ENCODE peak calls at places on chromosomes 3 and 15, in eight cellular contexts. H, Q, N, T, Y, F, L and E are unnamed samples.

GRCh38 chr3:14876942-14877341 is 58.2 kb downstream of the FGD5 start:
- DNase-seq in T (peak; percentile 6), Q (no peak), L (no peak), Y (no peak), F (no peak), N (peak; percentile 5), H (peak; percentile 55), E (peak; percentile 0)

GRCh38 chr3:50339485-50340196 is 995 bp downstream of the RASSF1 start:
- DNase-seq in F (no peak), Q (peak; percentile 42), Y (no peak), N (no peak), T (no peak), L (no peak), H (no peak), E (no peak)

GRCh38 chr15:101183226-101183925 is 68.5 kb downstream of the CHSY1 start:
- DNase-seq in H (no peak), Q (no peak), T (no peak), L (no peak), N (no peak), F (no peak), Y (no peak), E (no peak)

GRCh38 chr15:58352026-58352929 is 79.5 kb upstream of the LIPC start:
- DNase-seq in N (no peak), T (no peak), F (no peak), L (no peak), Q (no peak), Y (no peak), H (no peak), E (no peak)

GRCh38 chr3:52784021-52784621 is 6.7 kb downstream of the ITIH1 start:
- DNase-seq in Q (peak; percentile 8), T (no peak), H (no peak), N (no peak), F (no peak), Y (no peak), L (no peak), E (no peak)

GRCh38 chr3:129577356-129577755 is 29.1 kb downstream of the PLXND1 start:
- DNase-seq in F (no peak), Y (no peak), N (no peak), H (no peak), Q (no peak), T (no peak), L (no peak), E (no peak)

GRCh38 chr3:82054849-82055248 is 293.4 kb upstream of the GBE1 start:
- DNase-seq in L (no peak), F (no peak), N (no peak), H (no peak), Q (no peak), T (peak; percentile 9), Y (no peak), E (no peak)

GRCh38 chr3:38039899-38040261 is 872 bp downstream of the DLEC1 start:
- DNase-seq in Q (peak; percentile 52), Y (no peak), H (peak; percentile 58), L (no peak), F (peak; percentile 64), T (peak; percentile 25), N (no peak), E (no peak)

GRCh38 chr15:73876779-73877178 is 3.4 kb downstream of the TBC1D21 start:
- DNase-seq in Y (no peak), Q (no peak), N (no peak), L (no peak), T (no peak), H (no peak), F (no peak), E (no peak)

GRCh38 chr3:35296533-35296932 is 342.8 kb upstream of the ARPP21 start:
- DNase-seq in T (peak; percentile 1), L (no peak), Q (no peak), H (no peak), F (no peak), Y (no peak), N (no peak), E (no peak)

GRCh38 chr3:120160050-120160449 is 65.8 kb upstream of the GSK3B start:
- DNase-seq in L (peak; percentile 100), Q (no peak), F (no peak), Y (peak; percentile 93), T (peak; percentile 94), N (peak; percentile 93), H (peak; percentile 76), E (peak; percentile 85)

GRCh38 chr3:171982829-171983228 is 56.5 kb upstream of the FNDC3B start:
- DNase-seq in N (no peak), H (no peak), F (no peak), Y (peak; percentile 36), Q (no peak), T (peak; percentile 52), L (peak; percentile 93), E (no peak)

GRCh38 chr15:78018445-78018844 is 59.1 kb downstream of the TBC1D2B start:
- DNase-seq in Q (no peak), F (no peak), Y (no peak), L (no peak), T (no peak), H (no peak), N (no peak), E (no peak)

GRCh38 chr3:150372320-150373118 is 35.6 kb upstream of the TSC22D2 start:
- DNase-seq in H (no peak), N (no peak), F (peak; percentile 14), L (no peak), T (no peak), Y (no peak), Q (no peak), E (no peak)

GRCh38 chr15:65054333-65055200 is 9.4 kb downstream of the SLC51B start:
- DNase-seq in F (peak; percentile 87), H (peak; percentile 88), Y (no peak), N (peak; percentile 75), T (no peak), L (no peak), Q (peak; percentile 75), E (no peak)

GRCh38 chr15:65935391-65935790 is 66.1 kb downstream of the RAB11A start:
- DNase-seq in F (no peak), Y (no peak), H (no peak), Q (no peak), N (no peak), L (no peak), T (no peak), E (no peak)

GRCh38 chr3:188294823-188295487 is 141.0 kb downstream of the LPP start:
- DNase-seq in Q (no peak), F (no peak), T (peak; percentile 100), L (peak; percentile 91), N (peak; percentile 81), Y (peak; percentile 91), H (peak; percentile 82), E (peak; percentile 96)

GRCh38 chr3:190424478-190425439 is 24.9 kb downstream of the TMEM207 start:
- DNase-seq in Y (peak; percentile 60), H (peak; percentile 86), N (peak; percentile 52), Q (peak; percentile 64), F (peak; percentile 42), T (peak; percentile 44), L (no peak), E (no peak)
- TF ChIP-seq CTCF in Y (peak; percentile 67), H (peak; percentile 69), N (peak; percentile 67), Q (peak; percentile 23), F (peak; percentile 33), T (peak; percentile 72), L (peak; percentile 67), E (peak; percentile 32)

GRCh38 chr3:13070622-13071021 is 2.6 kb downstream of the IQSEC1 start:
- DNase-seq in L (no peak), Y (no peak), H (no peak), N (no peak), Q (no peak), F (no peak), T (no peak), E (no peak)

GRCh38 chr3:13066236-13066635 is 7.0 kb downstream of the IQSEC1 start:
- DNase-seq in Q (no peak), T (no peak), F (peak; percentile 46), Y (no peak), H (no peak), N (no peak), L (no peak), E (no peak)

GRCh38 chr3:13069495-13069894 is 3.7 kb downstream of the IQSEC1 start:
- DNase-seq in Y (no peak), T (no peak), L (no peak), F (peak; percentile 80), Q (no peak), H (no peak), N (no peak), E (no peak)

GRCh38 chr3:13067778-13068177 is 5.5 kb downstream of the IQSEC1 start:
- DNase-seq in Y (no peak), H (no peak), F (no peak), Q (no peak), T (no peak), N (no peak), L (no peak), E (no peak)

DNA sequence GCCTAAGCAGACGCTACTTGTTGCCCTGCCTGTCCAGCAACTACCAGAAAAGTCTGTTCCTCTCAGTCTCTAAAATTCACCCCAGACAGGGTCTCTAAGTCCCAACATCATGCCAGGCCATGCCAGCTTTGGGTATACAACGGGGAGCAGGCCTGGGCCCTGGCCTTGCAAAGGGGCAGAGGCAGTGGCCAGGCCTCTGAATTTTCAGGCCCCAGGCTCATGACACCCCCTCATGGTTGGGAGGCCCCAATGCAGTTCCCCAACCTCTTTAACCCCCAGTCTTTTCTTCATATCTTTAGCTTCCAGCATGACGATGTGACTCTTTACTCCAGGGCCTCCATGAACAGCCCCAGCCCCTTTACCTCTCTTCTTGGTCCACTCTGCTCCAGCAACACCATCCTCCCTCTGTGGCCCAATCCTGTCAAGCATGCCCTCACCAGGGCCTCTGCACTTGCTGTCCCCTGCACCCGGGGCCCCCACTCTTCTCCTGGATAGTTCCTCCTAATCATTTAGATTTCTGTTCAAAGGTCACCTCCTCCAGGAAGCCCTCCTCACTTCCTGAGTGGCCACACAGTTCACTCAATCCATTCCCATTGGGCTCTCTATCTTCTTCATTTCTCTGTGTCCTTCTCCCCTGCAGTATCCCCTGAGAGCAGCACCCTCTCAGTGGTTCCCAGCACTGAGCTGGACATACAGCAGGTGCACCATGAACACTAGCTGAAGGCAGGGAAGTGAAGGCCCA is 4.8 kb downstream of the IQSEC1 start:
- DNase-seq in T (no peak), L (no peak), Q (no peak), F (no peak), Y (no peak), H (no peak), N (no peak), E (no peak)
- TF ChIP-seq CTCF in T (no peak), L (no peak), Q (no peak), F (no peak), Y (no peak), H (no peak), N (no peak), E (no peak)

GRCh38 chr3:41792806-41793205 is 169.1 kb downstream of the ULK4 start:
- DNase-seq in H (no peak), T (no peak), F (no peak), N (no peak), Y (no peak), Q (no peak), L (no peak), E (no peak)
- TF ChIP-seq CTCF in H (no peak), T (no peak), F (no peak), N (no peak), Y (no peak), Q (no peak), L (no peak), E (no peak)

GRCh38 chr3:189690237-189690636 is 59.0 kb downstream of the TP63 start:
- DNase-seq in Y (no peak), N (no peak), Q (no peak), F (no peak), T (no peak), L (no peak), H (no peak), E (no peak)
- TF ChIP-seq CTCF in Y (no peak), N (no peak), Q (no peak), F (no peak), T (no peak), L (no peak), H (no peak), E (no peak)

GRCh38 chr3:11260460-11260859 is 11.7 kb upstream of the ATG7 start:
- DNase-seq in Y (no peak), F (no peak), L (no peak), Q (no peak), T (no peak), N (no peak), H (no peak), E (no peak)
- TF ChIP-seq CTCF in Y (no peak), F (no peak), L (no peak), Q (no peak), T (no peak), N (no peak), H (no peak), E (no peak)